ENCODE peak calls at places on chromosomes 3 and 15, in seven cellular contexts. T is thoracic aorta, F is activated B cell treated with CpG ODN at 0.5 μM for 24 hours, J is non-pigmented ciliary epithelial cell, N is HT1080, L is mesendoderm, A is iPS-NIHi11. S is an unnamed sample.

GRCh38 chr3:151926956-151927355 is 53.5 kb downstream of the SUCNR1 start:
- DNase-seq in T (no peak), F (no peak), J (peak), N (peak), L (no peak), A (no peak), S (no peak)

GRCh38 chr3:186665484-186666188 is at the start of gene HRG:
- DNase-seq in T (no peak), F (no peak), J (no peak), N (no peak), L (no peak), A (no peak), S (no peak)

GRCh38 chr3:73432021-73432722 is 192.6 kb downstream of the PDZRN3 start:
- DNase-seq in T (no peak), F (no peak), J (peak), N (peak), L (peak), A (peak), S (peak)

GRCh38 chr3:8512234-8512633 is 10.6 kb downstream of the LMCD1 start:
- DNase-seq in T (no peak), F (no peak), J (no peak), N (no peak), L (no peak), A (no peak), S (no peak)

GRCh38 chr3:113844622-113845222 is 6.1 kb downstream of the GRAMD1C start:
- DNase-seq in T (no peak), F (no peak), J (no peak), N (peak), L (peak), A (peak), S (peak)

GRCh38 chr15:77988386-77989301 is 88.9 kb downstream of the TBC1D2B start:
- DNase-seq in T (no peak), F (no peak), J (no peak), N (no peak), L (no peak), A (no peak), S (no peak)

GRCh38 chr3:132283440-132283839 is 33.8 kb upstream of the ACP3 start:
- DNase-seq in T (no peak), F (no peak), J (no peak), N (peak), L (peak), A (peak), S (no peak)

GRCh38 chr15:42577514-42578031 is 2.2 kb downstream of the STARD9 start:
- DNase-seq in T (no peak), F (no peak), J (no peak), N (no peak), L (peak), A (no peak), S (no peak)

GRCh38 chr3:54970895-54971294 is 43.0 kb upstream of the LRTM1 start:
- DNase-seq in T (no peak), F (no peak), J (no peak), N (peak), L (no peak), A (no peak), S (no peak)

GRCh38 chr3:193078996-193079731 is 161.5 kb upstream of the MB21D2 start:
- DNase-seq in T (no peak), F (no peak), J (no peak), N (peak), L (peak), A (no peak), S (no peak)

GRCh38 chr3:45092132-45093031 is 53.8 kb downstream of the CDCP1 start:
- DNase-seq in T (no peak), F (no peak), J (peak), N (peak), L (peak), A (no peak), S (no peak)

GRCh38 chr15:58551084-58551763 is 119.4 kb downstream of the LIPC start:
- DNase-seq in T (no peak), F (no peak), J (no peak), N (no peak), L (no peak), A (no peak), S (no peak)

GRCh38 chr15:42921049-42921731 is 612 bp upstream of the TTBK2 start:
- DNase-seq in T (no peak), F (peak), J (no peak), N (no peak), L (no peak), A (no peak), S (no peak)

GRCh38 chr15:90603893-90604292 is 74.2 kb downstream of the CRTC3 start:
- DNase-seq in T (no peak), F (no peak), J (no peak), N (peak), L (no peak), A (peak), S (no peak)

GRCh38 chr15:101173233-101174119 is 78.4 kb downstream of the CHSY1 start:
- DNase-seq in T (no peak), F (no peak), J (no peak), N (no peak), L (no peak), A (no peak), S (no peak)

GRCh38 chr15:74529911-74530310 is 11.1 kb upstream of the ARID3B start:
- DNase-seq in T (no peak), F (no peak), J (no peak), N (peak), L (no peak), A (no peak), S (no peak)

GRCh38 chr15:43146187-43146586 is 12.8 kb downstream of the TMEM62 start:
- DNase-seq in T (no peak), F (no peak), J (no peak), N (no peak), L (no peak), A (no peak), S (no peak)

GRCh38 chr3:102068327-102068726 is 219.0 kb downstream of the NFKBIZ start:
- DNase-seq in T (no peak), F (no peak), J (no peak), N (peak), L (no peak), A (no peak), S (no peak)

GRCh38 chr3:46632792-46633191 is 20.5 kb downstream of the FAM240A start:
- DNase-seq in T (no peak), F (no peak), J (no peak), N (no peak), L (no peak), A (no peak), S (no peak)

GRCh38 chr15:29637555-29637954 is 184.7 kb downstream of the TJP1 start:
- DNase-seq in T (no peak), F (no peak), J (no peak), N (no peak), L (no peak), A (no peak), S (no peak)